ENCODE peak calls at places on chromosomes 6 and 20, in five cellular contexts. N is dorsolateral prefrontal cortex, V is pancreas, Z is Karpas-422, G is lung. D is an unnamed sample. For H3K27me3, the result is how much of the 10 kb centered on the place peaks cover.

GRCh38 chr6:64294034-64294433 is 658.4 kb downstream of the PHF3 start:
- DNase-seq in N (no peak), G (no peak), Z (no peak), V (no peak), D (no peak)

GRCh38 chr20:42775866-42776265 is 413.8 kb downstream of the PTPRT start:
- DNase-seq in G (no peak), Z (no peak), N (no peak), V (no peak), D (no peak)

GRCh38 chr20:16828666-16829305 is 80.6 kb downstream of the OTOR start:
- DNase-seq in Z (no peak), N (no peak), V (no peak), G (no peak), D (no peak)

GRCh38 chr6:34661379-34661778 is 35.2 kb downstream of the ILRUN start:
- DNase-seq in N (no peak), V (no peak), Z (no peak), G (no peak), D (no peak)

GRCh38 chr6:149233056-149233715 is 84.3 kb upstream of the TAB2 start:
- DNase-seq in V (no peak), N (no peak), G (no peak), Z (no peak), D (no peak)

GRCh38 chr20:8535403-8536003 is 403.4 kb downstream of the PLCB1 start:
- DNase-seq in G (no peak), N (no peak), Z (peak), V (no peak), D (no peak)

GRCh38 chr6:22956029-22956715 is 386.8 kb downstream of the HDGFL1 start:
- DNase-seq in Z (no peak), V (no peak), G (no peak), N (no peak), D (no peak)

GRCh38 chr6:16130437-16130891 is 1.6 kb downstream of the MYLIP start:
- DNase-seq in G (no peak), N (no peak), Z (peak), V (no peak), D (no peak)

GRCh38 chr6:144351741-144352140 is 66.6 kb downstream of the UTRN start:
- DNase-seq in N (no peak), G (no peak), V (no peak), Z (no peak), D (no peak)

GRCh38 chr20:56795492-56795891 is 166.4 kb downstream of the TFAP2C start:
- DNase-seq in V (no peak), G (no peak), Z (no peak), N (no peak), D (no peak)

GRCh38 chr20:5612476-5613291 is 137.5 kb upstream of the SHLD1 start:
- DNase-seq in V (no peak), Z (no peak), N (no peak), G (no peak), D (no peak)

GRCh38 chr6:117531346-117531745 is 48.9 kb downstream of the DCBLD1 start:
- DNase-seq in Z (no peak), G (no peak), N (no peak), V (no peak), D (no peak)

GRCh38 chr6:90118581-90118980 is 178.1 kb downstream of the BACH2 start:
- DNase-seq in N (no peak), V (no peak), Z (no peak), G (no peak), D (no peak)

GRCh38 chr6:72037006-72037405 is 150.7 kb downstream of the RIMS1 start:
- DNase-seq in V (no peak), N (peak), G (no peak), Z (no peak), D (no peak)

GRCh38 chr20:45095753-45096371 is 5.1 kb downstream of the KCNS1 start:
- DNase-seq in Z (peak), V (no peak), G (peak), N (no peak), D (no peak)

GRCh38 chr6:75488026-75488425 is 5.6 kb downstream of the FILIP1 start:
- DNase-seq in V (no peak), Z (no peak), N (no peak), G (no peak), D (no peak)

GRCh38 chr6:131658287-131658686 is 21.2 kb downstream of the ENPP3 start:
- DNase-seq in V (no peak), N (no peak), G (no peak), Z (no peak), D (no peak)

GRCh38 chr20:48791666-48792071 is 36.1 kb downstream of the PREX1 start:
- DNase-seq in G (no peak), N (peak), Z (no peak), V (peak), D (no peak)

GRCh38 chr6:74899416-74899815 is 306.4 kb downstream of the COL12A1 start:
- DNase-seq in V (no peak), N (no peak), Z (peak), G (no peak), D (no peak)

GRCh38 chr6:43497129-43497396 is 13.1 kb downstream of the LRRC73 start:
- DNase-seq in Z (no peak), V (no peak), G (no peak), N (no peak), D (peak)

GRCh38 chr6:108902389-108902792 is 54.2 kb downstream of the ARMC2 start:
- DNase-seq in Z (no peak), G (no peak), N (no peak), V (no peak), D (no peak)

GRCh38 chr6:14544689-14545088 is 427.1 kb downstream of the CD83 start:
- DNase-seq in V (no peak), Z (peak), N (no peak), G (no peak), D (no peak)

GRCh38 chr6:143128346-143129015 is 67.8 kb downstream of the AIG1 start:
- DNase-seq in N (no peak), Z (no peak), V (no peak), G (no peak), D (no peak)

GRCh38 chr6:150672792-150673191 is 73.1 kb downstream of the PLEKHG1 start:
- DNase-seq in V (no peak), N (no peak), G (no peak), Z (no peak), D (no peak)

GRCh38 chr6:170073846-170074245 is 217.0 kb downstream of the DLL1 start:
- DNase-seq in G (no peak), Z (no peak), V (peak), N (peak), D (no peak)

GRCh38 chr6:5501837-5502236 is 240.5 kb downstream of the FARS2 start:
- DNase-seq in G (no peak), Z (no peak), N (no peak), V (no peak), D (no peak)

GRCh38 chr6:87926687-87927086 is 121.0 kb upstream of the SPACA1 start:
- DNase-seq in Z (no peak), G (no peak), V (no peak), N (no peak), D (no peak)

GRCh38 chr6:85677243-85677956 is 34.7 kb upstream of the SYNCRIP start:
- DNase-seq in V (no peak), G (no peak), Z (peak), N (no peak), D (no peak)

GRCh38 chr6:109330263-109330662 is 52.0 kb downstream of the CD164 start:
- DNase-seq in N (no peak), V (no peak), G (no peak), Z (no peak), D (no peak)

GRCh38 chr6:12516070-12516469 is 200.5 kb upstream of the PHACTR1 start:
- DNase-seq in Z (no peak), V (no peak), N (no peak), G (no peak), D (no peak)

GRCh38 chr6:38326837-38327236 is 312.9 kb downstream of the BTBD9 start:
- DNase-seq in Z (no peak), N (no peak), G (no peak), V (no peak), D (no peak)

GRCh38 chr6:43086022-43086658 is 10.0 kb downstream of the PTK7 start:
- DNase-seq in G (no peak), N (no peak), V (no peak), Z (no peak), D (no peak)

GRCh38 chr6:142893088-142893487 is 51.9 kb downstream of the HIVEP2 start:
- DNase-seq in Z (no peak), N (no peak), V (no peak), G (no peak), D (no peak)

GRCh38 chr6:119347466-119348307 is 1.9 kb downstream of the MAN1A1 start:
- DNase-seq in G (peak), N (peak), V (peak), Z (no peak), D (peak)

GRCh38 chr20:54132612-54133433 is 41.0 kb downstream of the CYP24A1 start:
- DNase-seq in N (no peak), G (peak), Z (no peak), V (no peak), D (no peak)

GRCh38 chr6:152642578-152643375 is 5.6 kb upstream of the SYNE1 start:
- DNase-seq in Z (peak), V (peak), G (peak), N (peak), D (no peak)

GRCh38 chr20:58880441-58880840 is 27.9 kb downstream of the GNAS start:
- DNase-seq in Z (no peak), G (no peak), N (no peak), V (no peak), D (no peak)

GRCh38 chr20:58876437-58876836 is 23.9 kb downstream of the GNAS start:
- DNase-seq in N (no peak), V (no peak), Z (no peak), G (no peak), D (no peak)

GRCh38 chr20:58875541-58876134 is 23.1 kb downstream of the GNAS start:
- DNase-seq in Z (no peak), G (no peak), V (no peak), N (no peak), D (no peak)

GRCh38 chr20:58877374-58878360 is 25.2 kb downstream of the GNAS start:
- DNase-seq in Z (no peak), G (no peak), V (no peak), N (no peak), D (no peak)

GRCh38 chr20:58878399-58878798 is 25.9 kb downstream of the GNAS start:
- DNase-seq in G (no peak), V (no peak), N (no peak), Z (no peak), D (no peak)
- H3K27ac ChIP-seq in G (no peak), V (no peak), N (no peak), Z (no peak), D (no peak)

DNA sequence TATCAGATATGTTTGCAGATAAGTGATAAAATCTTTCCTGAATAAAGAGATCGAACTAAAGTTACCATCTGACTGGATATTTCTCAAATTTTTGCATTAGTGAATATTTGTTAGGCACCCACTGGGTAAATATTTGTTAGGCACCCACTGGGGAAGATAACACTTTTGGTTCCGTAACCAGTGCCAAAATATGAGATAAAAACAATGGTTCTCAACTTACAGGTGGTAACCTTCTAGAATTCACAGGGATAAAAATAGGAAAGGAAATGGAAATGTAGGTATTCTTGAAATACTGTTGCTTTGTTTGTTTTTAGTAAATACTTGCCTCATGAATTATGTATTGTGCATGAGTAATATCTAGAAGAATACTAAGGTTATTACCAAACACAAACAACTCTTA is 245.0 kb upstream of the KHDRBS2 start:
- DNase-seq in V (no peak), Z (no peak), G (no peak), N (no peak), D (no peak)
- H3K27me3 ChIP-seq in V (under half), Z (under half), G (under half), N (under half), D (under half)

GRCh38 chr6:156866181-156866862 is 89.1 kb downstream of the ARID1B start:
- DNase-seq in G (no peak), Z (peak), N (peak), V (no peak), D (no peak)
- H3K4me3 ChIP-seq in G (no peak), Z (peak), N (no peak), V (no peak), D (no peak)

DNA sequence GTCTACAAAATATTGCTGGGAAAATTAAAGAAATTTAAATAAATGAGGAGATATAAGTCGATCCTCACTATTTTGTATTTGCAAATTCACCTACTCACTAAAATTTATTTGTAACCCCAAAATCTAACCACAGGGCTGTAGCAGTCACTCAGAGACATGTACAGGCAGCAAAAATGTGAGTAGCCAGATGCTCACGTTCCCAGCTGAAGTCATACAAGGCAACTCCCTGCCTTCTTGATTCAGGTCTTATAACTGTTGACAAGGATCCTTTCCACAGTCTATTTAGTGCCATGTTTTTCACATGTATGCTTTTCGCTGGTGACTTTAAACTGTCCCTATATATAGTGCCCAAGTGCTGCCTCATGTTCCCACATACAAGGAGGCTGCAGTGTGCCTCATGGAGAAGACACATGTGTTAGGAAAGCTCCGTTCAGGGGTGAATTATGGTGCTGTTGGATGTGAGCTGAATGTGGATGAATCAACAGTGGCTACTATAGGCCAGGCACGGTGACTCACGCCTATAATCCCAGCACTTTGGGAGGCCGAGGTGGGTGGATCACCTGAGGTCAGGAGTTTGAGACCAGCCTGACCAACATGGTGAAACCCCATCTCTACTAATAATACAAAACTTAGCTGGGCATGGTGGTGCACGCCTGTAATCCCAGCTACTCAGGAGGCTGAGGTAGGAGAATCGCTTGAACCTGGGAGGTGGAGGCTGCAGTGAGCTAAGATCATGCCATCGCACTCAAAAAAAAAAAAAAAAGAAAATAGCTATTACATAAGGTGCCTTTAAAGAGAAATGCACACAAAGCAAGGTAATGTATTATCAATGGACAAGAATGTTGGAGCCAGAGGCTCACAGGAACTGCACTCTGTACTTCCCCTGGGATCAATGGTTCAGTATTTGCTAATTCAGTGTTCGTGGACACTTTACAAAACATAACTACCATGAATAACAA is 55.3 kb downstream of the STK35 start:
- DNase-seq in V (no peak), G (no peak), N (no peak), Z (no peak), D (no peak)
- H3K27ac ChIP-seq in V (no peak), G (no peak), N (no peak), Z (no peak), D (no peak)

DNA sequence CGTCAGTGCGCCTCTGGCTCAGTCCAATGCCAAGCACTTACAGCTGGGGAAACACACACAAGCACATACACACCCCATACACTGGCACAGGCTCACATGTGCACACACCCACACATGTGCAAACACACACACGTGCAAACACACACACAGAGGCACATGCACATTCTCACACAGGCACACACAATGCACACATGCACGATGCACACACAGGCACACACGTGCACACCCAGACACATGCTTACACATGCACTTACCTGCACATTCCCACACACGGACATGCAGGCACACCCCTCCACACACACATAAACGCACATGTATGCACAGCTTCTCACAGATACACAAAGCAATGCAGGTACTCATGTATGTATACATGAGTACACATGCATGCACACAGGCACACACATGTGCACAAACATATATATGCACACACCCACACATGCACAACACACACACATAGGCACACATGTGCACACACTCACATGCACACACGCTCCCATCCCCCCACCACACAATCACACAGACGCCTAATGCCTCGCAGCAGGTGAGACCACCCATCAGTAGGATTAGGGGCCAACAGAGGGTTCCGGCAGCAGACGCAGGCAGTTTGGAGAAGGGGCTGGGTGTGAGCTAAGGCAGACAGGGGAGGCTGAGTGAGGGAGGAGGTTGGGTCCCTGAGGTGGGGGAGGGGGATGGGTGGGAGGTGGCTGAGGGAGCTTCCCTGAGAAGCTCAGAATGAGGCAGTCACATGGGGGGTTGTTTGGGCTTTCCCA is 71.2 kb upstream of the SLCO4A1 start:
- DNase-seq in Z (no peak), V (no peak), G (no peak), N (no peak), D (peak)
- H3K27me3 ChIP-seq in Z (under half), V (under half), G (under half), N (under half), D (under half)

D was measured in psoas muscle.